ENCODE peak calls at places on chromosomes 12 and 14, in six cellular contexts. F is renal cortical epithelial cell, D is fibroblast of the conjunctiva, A is SW480, X is nephron progenitor cell, G is body of pancreas. M is an unnamed sample.
A peak's percentile ranks its signal among the peaks of the same experiment; 100 is the strongest.

GRCh38 chr12:102816816-102817434 is 100.1 kb downstream of the PAH start:
- DNase-seq in G (no peak), D (peak; percentile 5), X (peak; percentile 9), F (peak; percentile 26), A (peak; percentile 41), M (no peak)

GRCh38 chr12:29395356-29395755 is 14.4 kb upstream of the ERGIC2 start:
- DNase-seq in G (no peak), X (no peak), A (no peak), D (no peak), F (no peak), M (no peak)

GRCh38 chr14:99248761-99249171 is 23.2 kb downstream of the BCL11B start:
- DNase-seq in G (no peak), X (no peak), F (no peak), A (no peak), D (no peak), M (no peak)

GRCh38 chr12:104243551-104243950 is 28.0 kb downstream of the TXNRD1 start:
- DNase-seq in X (no peak), F (no peak), D (no peak), G (no peak), A (no peak), M (no peak)

GRCh38 chr12:52349196-52349595 is 18.1 kb downstream of the KRT85 start:
- DNase-seq in A (peak; percentile 38), D (no peak), X (no peak), G (no peak), F (peak; percentile 62), M (no peak)

GRCh38 chr12:1122803-1123202 is 131.8 kb downstream of the ERC1 start:
- DNase-seq in A (no peak), D (no peak), G (peak; percentile 44), X (no peak), F (no peak), M (no peak)

GRCh38 chr14:63857467-63858030 is 4.7 kb downstream of the SYNE2 start:
- DNase-seq in D (no peak), A (peak; percentile 42), G (no peak), X (no peak), F (no peak), M (no peak)

GRCh38 chr14:75650253-75651058 is 10.2 kb downstream of the ERG28 start:
- DNase-seq in D (no peak), G (no peak), A (no peak), X (no peak), F (peak; percentile 44), M (no peak)

GRCh38 chr12:20410746-20411145 is 42.4 kb downstream of the PDE3A start:
- DNase-seq in D (no peak), A (no peak), G (no peak), X (no peak), F (no peak), M (no peak)

GRCh38 chr12:76685246-76685678 is 78.7 kb upstream of the ZDHHC17 start:
- DNase-seq in A (no peak), G (peak; percentile 39), D (peak; percentile 30), F (no peak), X (peak; percentile 34), M (peak; percentile 29)

GRCh38 chr14:99047436-99048110 is 224.4 kb downstream of the BCL11B start:
- DNase-seq in G (no peak), D (no peak), F (no peak), A (no peak), X (no peak), M (no peak)

GRCh38 chr12:131366261-131366871 is 344.5 kb upstream of the SFSWAP start:
- DNase-seq in G (no peak), F (no peak), A (no peak), X (no peak), D (no peak), M (no peak)

GRCh38 chr14:91374897-91375747 is 42.5 kb downstream of the CCDC88C start:
- DNase-seq in G (peak; percentile 85), D (no peak), A (no peak), X (no peak), F (no peak), M (no peak)

GRCh38 chr12:17588968-17589367 is 501.0 kb downstream of the RERGL start:
- DNase-seq in X (peak; percentile 6), A (peak; percentile 11), G (peak; percentile 42), D (peak; percentile 0), F (peak; percentile 39), M (peak; percentile 24)

GRCh38 chr12:10227648-10228047 is 15.0 kb downstream of the GABARAPL1 start:
- DNase-seq in D (no peak), A (no peak), G (no peak), X (no peak), F (no peak), M (no peak)

GRCh38 chr12:14930299-14930698 is 8.0 kb downstream of the ERP27 start:
- DNase-seq in F (no peak), G (no peak), A (no peak), X (no peak), D (no peak), M (no peak)

GRCh38 chr14:21985081-21985480 is 311.5 kb upstream of the OR4E1 start:
- DNase-seq in X (no peak), G (no peak), A (no peak), F (no peak), D (no peak), M (no peak)

GRCh38 chr12:28536088-28536487 is 345.8 kb downstream of the CCDC91 start:
- DNase-seq in A (no peak), D (peak; percentile 75), X (no peak), G (no peak), F (peak; percentile 30), M (no peak)

GRCh38 chr12:120759591-120760348 is 34.1 kb downstream of the ACADS start:
- DNase-seq in A (no peak), F (no peak), X (no peak), G (no peak), D (no peak), M (no peak)

M was measured in WTC11.